ENCODE peak calls at places on chromosomes 16 and 17, in nine cellular contexts. W, S, K, Y, I, Q, C, P and T are unnamed samples.

GRCh38 chr17:2797632-2798031 is 1.4 kb downstream of the RAP1GAP2 start:
- DNase-seq in W (no peak), S (no peak), K (no peak), Y (no peak), I (no peak), Q (no peak), C (no peak), P (no peak), T (no peak)

GRCh38 chr16:47815655-47816054 is 340.1 kb downstream of the ABCC12 start:
- DNase-seq in W (no peak), S (peak), K (peak), Y (peak), I (no peak), Q (no peak), C (no peak), P (no peak), T (no peak)

GRCh38 chr16:12468552-12468951 is 335.1 kb downstream of the CPPED1 start:
- DNase-seq in W (no peak), S (no peak), K (no peak), Y (no peak), I (no peak), Q (no peak), C (no peak), P (no peak), T (no peak)

GRCh38 chr17:1082579-1082978 is 85.7 kb downstream of the TIMM22 start:
- DNase-seq in W (no peak), S (peak), K (peak), Y (peak), I (no peak), Q (no peak), C (no peak), P (no peak), T (no peak)

GRCh38 chr17:48835971-48836370 is 5.1 kb downstream of the CALCOCO2 start:
- DNase-seq in W (no peak), S (no peak), K (no peak), Y (no peak), I (no peak), Q (no peak), C (no peak), P (no peak), T (no peak)

GRCh38 chr16:78925071-78925714 is 675.3 kb downstream of the MAF start:
- DNase-seq in W (no peak), S (no peak), K (no peak), Y (no peak), I (no peak), Q (no peak), C (peak), P (no peak), T (no peak)

GRCh38 chr17:59829217-59830006 is 63.3 kb downstream of the TUBD1 start:
- DNase-seq in W (no peak), S (peak), K (peak), Y (peak), I (peak), Q (no peak), C (no peak), P (peak), T (no peak)

GRCh38 chr16:78240459-78241222 is 141.2 kb downstream of the WWOX start:
- DNase-seq in W (no peak), S (no peak), K (no peak), Y (no peak), I (no peak), Q (no peak), C (no peak), P (no peak), T (no peak)

GRCh38 chr17:9768381-9768934 is 22.9 kb downstream of the DHRS7C start:
- DNase-seq in W (peak), S (peak), K (peak), Y (peak), I (no peak), Q (no peak), C (no peak), P (peak), T (no peak)

GRCh38 chr17:29618272-29619065 is 4.2 kb downstream of the CORO6 start:
- DNase-seq in W (no peak), S (no peak), K (no peak), Y (no peak), I (no peak), Q (no peak), C (no peak), P (no peak), T (no peak)
- TF ChIP-seq CTCF in W (peak), S (no peak), K (no peak), Y (no peak), I (no peak), Q (no peak), C (no peak), P (no peak), T (no peak)

GRCh38 chr16:16184594-16184993 is 38.7 kb downstream of the ABCC6 start:
- DNase-seq in W (no peak), S (no peak), K (no peak), Y (no peak), I (no peak), Q (no peak), C (no peak), P (no peak), T (no peak)

GRCh38 chr16:16182918-16183317 is 40.4 kb downstream of the ABCC6 start:
- DNase-seq in W (no peak), S (no peak), K (no peak), Y (no peak), I (no peak), Q (no peak), C (no peak), P (no peak), T (no peak)

GRCh38 chr16:16185095-16185494 is 38.2 kb downstream of the ABCC6 start:
- DNase-seq in W (no peak), S (no peak), K (no peak), Y (no peak), I (no peak), Q (no peak), C (no peak), P (no peak), T (no peak)

GRCh38 chr16:16186820-16187219 is 36.5 kb downstream of the ABCC6 start:
- DNase-seq in W (no peak), S (no peak), K (no peak), Y (no peak), I (no peak), Q (no peak), C (no peak), P (no peak), T (no peak)

DNA sequence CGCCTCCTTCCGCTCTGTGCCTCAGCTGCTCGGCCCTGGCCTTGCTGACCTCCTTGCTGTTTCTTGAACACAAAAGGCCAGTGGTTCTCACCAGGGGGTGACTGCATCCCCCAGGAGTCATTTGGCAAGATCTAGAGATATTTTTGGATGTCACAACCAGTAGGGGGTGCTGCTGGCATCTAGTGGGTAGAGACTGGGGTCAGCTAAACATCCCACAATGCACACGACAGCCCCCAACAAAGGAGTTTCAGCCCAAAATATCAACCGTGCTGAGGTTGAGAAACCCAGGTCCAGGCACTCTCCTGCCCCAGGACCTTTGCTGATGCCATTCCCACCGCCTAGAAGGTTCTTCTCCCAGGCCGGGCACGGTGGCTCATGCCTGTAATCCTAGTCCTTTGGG is 39.7 kb downstream of the ABCC6 start:
- DNase-seq in W (peak), S (no peak), K (no peak), Y (no peak), I (no peak), Q (no peak), C (no peak), P (no peak), T (no peak)
- TF ChIP-seq CTCF in W (peak), S (peak), K (peak), Y (peak), I (peak), Q (no peak), C (no peak), P (no peak), T (peak)

GRCh38 chr17:80892900-80893603 is 98.6 kb upstream of the CHMP6 start:
- DNase-seq in W (no peak), S (peak), K (peak), Y (peak), I (peak), Q (no peak), C (peak), P (no peak), T (no peak)
- TF ChIP-seq CTCF in W (no peak), S (no peak), K (no peak), Y (no peak), I (no peak), Q (no peak), C (no peak), P (no peak), T (no peak)

DNA sequence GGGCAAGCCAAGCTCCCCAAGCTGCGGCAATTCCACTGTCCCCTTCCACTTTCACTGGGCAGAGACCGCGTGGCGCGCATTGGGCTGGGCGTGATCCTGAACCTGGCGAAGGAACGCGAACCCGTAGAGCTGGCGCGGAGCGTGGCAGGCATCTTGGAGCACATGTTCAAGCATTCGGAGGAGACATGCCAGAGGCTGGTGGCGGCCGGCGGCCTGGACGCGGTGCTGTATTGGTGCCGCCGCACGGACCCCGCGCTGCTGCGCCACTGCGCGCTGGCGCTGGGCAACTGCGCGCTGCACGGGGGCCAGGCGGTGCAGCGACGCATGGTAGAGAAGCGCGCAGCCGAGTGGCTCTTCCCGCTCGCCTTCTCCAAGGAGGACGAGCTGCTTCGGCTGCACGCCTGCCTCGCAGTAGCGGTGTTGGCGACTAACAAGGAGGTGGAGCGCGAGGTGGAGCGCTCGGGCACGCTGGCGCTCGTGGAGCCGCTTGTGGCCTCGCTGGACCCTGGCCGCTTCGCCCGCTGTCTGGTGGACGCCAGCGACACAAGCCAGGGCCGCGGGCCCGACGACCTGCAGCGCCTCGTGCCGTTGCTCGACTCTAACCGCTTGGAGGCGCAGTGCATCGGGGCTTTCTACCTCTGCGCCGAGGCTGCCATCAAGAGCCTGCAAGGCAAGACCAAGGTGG is 9.8 kb downstream of the SARM1 start:
- DNase-seq in W (peak), S (no peak), K (no peak), Y (peak), I (no peak), Q (no peak), C (no peak), P (peak), T (peak)
- TF ChIP-seq CTCF in W (peak), S (no peak), K (peak), Y (peak), I (no peak), Q (no peak), C (no peak), P (no peak), T (peak)

DNA sequence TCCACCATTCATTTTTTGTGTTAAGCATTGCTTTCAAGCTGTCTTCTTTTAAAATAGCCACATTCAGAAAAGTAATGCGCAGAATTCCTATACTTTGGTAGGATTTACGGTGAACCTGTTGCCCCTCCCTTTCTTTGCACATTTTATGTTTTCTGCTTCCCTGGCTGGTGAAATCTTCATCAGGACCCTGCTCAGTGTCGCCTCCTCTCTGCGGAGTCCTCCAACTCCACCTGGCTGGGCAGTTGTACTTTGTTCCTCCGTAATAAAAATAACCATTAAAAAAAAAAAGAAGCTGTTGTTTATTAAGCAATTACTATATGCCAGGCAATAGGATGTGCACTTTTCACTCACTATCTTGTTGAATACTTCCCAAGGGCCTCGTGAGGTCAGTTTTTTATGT is 2.9 kb downstream of the UMOD start:
- DNase-seq in W (no peak), S (no peak), K (no peak), Y (no peak), I (no peak), Q (no peak), C (no peak), P (no peak), T (no peak)
- TF ChIP-seq CTCF in W (peak), S (no peak), K (no peak), Y (no peak), I (no peak), Q (no peak), C (no peak), P (no peak), T (no peak)

DNA sequence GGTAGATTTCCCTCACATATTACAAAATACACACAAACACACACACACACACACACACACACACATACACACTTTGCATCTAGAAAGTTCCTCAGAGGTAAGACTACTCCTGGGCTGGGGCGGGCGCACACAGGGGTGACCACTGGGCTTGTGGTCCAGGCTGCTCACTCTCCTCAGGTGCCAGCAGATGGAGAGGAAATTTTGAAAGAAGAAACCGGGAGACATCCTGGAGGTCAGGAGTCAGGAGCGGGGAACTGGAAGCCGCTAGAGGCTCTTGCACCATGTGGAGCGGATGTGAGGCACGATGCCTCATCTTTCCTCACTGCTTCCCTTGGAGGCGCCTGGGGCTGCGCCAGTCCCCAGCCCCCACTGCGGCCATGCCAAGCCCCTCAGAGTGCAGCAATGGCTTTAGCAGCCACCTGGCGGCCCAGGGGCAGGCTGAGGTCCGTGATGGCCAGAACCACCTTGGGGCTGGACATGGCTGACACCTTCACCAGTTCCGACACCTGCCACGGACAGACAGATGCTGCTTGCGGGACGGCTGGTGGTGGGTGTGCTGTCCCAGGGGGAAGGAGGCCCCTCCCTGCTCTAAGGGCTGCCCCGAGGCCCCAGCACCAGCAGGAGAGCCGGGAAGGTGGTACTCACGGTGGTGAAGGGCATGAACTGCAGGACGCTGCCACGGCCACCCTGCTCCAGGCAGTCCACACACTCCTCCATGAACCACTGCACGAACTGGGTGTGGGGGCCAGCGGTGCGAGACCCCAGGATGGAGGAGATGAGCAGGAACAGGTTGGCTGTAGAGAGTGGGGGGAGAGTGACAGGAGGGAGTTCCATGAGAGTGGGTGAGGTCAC is 4.1 kb downstream of the CSF3 start:
- DNase-seq in W (no peak), S (peak), K (peak), Y (peak), I (peak), Q (peak), C (peak), P (no peak), T (no peak)
- TF ChIP-seq CTCF in W (no peak), S (no peak), K (peak), Y (no peak), I (no peak), Q (no peak), C (no peak), P (no peak), T (no peak)

GRCh38 chr17:27596571-27597187 is 34.3 kb upstream of the LGALS9 start:
- DNase-seq in W (no peak), S (no peak), K (no peak), Y (peak), I (no peak), Q (no peak), C (no peak), P (no peak), T (no peak)

GRCh38 chr17:27597783-27598320 is 33.1 kb upstream of the LGALS9 start:
- DNase-seq in W (no peak), S (no peak), K (no peak), Y (no peak), I (no peak), Q (no peak), C (no peak), P (no peak), T (no peak)

GRCh38 chr17:27597188-27597580 is 33.8 kb upstream of the LGALS9 start:
- DNase-seq in W (no peak), S (no peak), K (no peak), Y (no peak), I (no peak), Q (no peak), C (no peak), P (no peak), T (no peak)

GRCh38 chr17:27600471-27600870 is 30.5 kb upstream of the LGALS9 start:
- DNase-seq in W (no peak), S (peak), K (peak), Y (no peak), I (no peak), Q (no peak), C (no peak), P (no peak), T (no peak)

GRCh38 chr17:27598337-27599050 is 32.5 kb upstream of the LGALS9 start:
- DNase-seq in W (no peak), S (no peak), K (no peak), Y (no peak), I (no peak), Q (no peak), C (no peak), P (no peak), T (no peak)
- TF ChIP-seq CTCF in W (no peak), S (no peak), K (no peak), Y (no peak), I (no peak), Q (no peak), C (no peak), P (no peak), T (no peak)

DNA sequence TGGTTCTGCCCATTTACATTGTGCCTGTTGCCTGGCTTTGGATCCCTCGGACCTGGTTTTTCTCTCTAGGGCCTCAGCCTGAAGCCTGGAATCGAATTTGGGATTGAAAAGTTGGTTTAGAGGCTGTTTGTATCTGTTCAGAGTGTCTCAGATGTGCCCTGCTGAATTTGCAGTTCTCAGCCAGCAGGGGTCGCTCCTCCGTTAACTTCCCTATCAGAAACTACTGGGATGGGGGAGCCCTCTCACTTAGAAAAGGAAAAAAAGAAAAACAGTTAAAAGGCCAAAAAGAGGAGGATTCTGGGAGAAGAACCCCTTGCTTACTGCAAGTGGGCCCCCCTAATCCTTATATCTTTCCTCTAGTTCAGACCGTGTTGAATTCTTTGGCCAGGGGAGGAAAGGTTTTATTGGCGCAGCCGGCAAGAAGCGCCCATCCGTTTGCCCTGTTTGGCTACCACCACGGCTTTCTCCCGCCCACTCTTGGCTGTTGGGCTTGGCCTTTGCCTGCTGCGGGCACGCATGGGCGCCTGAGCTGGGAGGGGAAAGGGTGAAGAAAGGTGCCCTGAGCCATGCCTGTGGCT is 8.7 kb downstream of the FZD2 start:
- DNase-seq in W (no peak), S (no peak), K (no peak), Y (no peak), I (no peak), Q (no peak), C (no peak), P (no peak), T (no peak)
- TF ChIP-seq CTCF in W (peak), S (peak), K (peak), Y (peak), I (peak), Q (no peak), C (peak), P (peak), T (peak)

DNA sequence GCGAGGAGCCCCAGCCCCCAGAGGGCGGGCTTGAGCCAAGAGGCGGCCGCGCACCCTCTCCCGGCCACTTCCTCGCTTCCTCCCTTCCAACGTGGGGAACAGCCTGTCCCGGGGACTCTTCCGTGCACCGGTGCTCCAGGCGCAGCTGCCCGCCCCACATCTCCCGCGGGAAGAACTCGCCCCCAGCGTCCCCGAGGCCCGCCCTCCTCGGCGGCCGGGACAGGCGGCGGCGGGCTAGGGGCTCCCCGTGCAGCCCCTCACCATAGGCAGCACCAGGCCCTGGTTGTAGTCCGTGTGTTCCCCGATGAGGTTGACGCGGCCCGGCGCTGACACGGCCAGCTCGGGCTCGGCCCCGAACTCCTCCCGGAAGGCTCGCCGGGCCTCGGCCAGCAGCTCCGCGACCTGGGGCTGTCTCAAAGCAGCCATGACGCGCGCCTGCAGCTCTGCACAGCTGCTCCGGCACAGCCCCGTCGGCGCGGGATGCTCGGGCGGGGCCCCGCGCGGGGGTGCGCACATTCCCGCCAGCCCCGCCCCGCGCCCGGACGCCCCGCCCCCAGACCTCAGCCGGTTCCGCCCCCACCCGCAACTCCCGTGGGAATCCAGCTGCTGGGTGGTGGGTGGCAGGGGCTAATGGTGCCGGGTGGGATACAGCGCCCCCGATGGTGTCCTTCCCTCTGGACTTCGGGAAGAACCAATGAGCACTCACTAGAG is at the start of gene GALK1:
- DNase-seq in W (peak), S (peak), K (peak), Y (peak), I (no peak), Q (peak), C (peak), P (peak), T (peak)
- TF ChIP-seq CTCF in W (peak), S (no peak), K (peak), Y (peak), I (peak), Q (peak), C (peak), P (peak), T (peak)